ENCODE peak calls at places on chromosomes 12 and 14, in four cellular contexts. X is K562, H is WTC11, K is GM12878. M is an unnamed sample.

GRCh38 chr12:94571556-94571955 is 78.8 kb downstream of the TMCC3 start:
- DNase-seq in X (no peak), H (no peak), K (no peak), M (peak; percentile 91)

GRCh38 chr14:101972126-101972785 is 7.9 kb downstream of the DYNC1H1 start:
- DNase-seq in X (peak; percentile 45), H (no peak), K (no peak), M (peak; percentile 90)

GRCh38 chr14:34711169-34711568 is 3.2 kb downstream of the CFL2 start:
- DNase-seq in X (no peak), H (no peak), K (peak; percentile 50), M (no peak)

GRCh38 chr12:53461059-53461458 is 9.2 kb downstream of the PCBP2 start:
- DNase-seq in X (no peak), H (no peak), K (no peak), M (no peak)

GRCh38 chr12:30546121-30546520 is 149.5 kb downstream of the IPO8 start:
- DNase-seq in X (no peak), H (no peak), K (no peak), M (peak; percentile 2)

GRCh38 chr14:97213720-97214119 is 416.5 kb downstream of the VRK1 start:
- DNase-seq in X (no peak), H (no peak), K (no peak), M (no peak)

GRCh38 chr12:117279606-117280005 is 81.8 kb downstream of the NOS1 start:
- DNase-seq in X (no peak), H (peak; percentile 71), K (no peak), M (no peak)

GRCh38 chr12:57111046-57111698 is at the start of gene STAT6:
- DNase-seq in X (peak; percentile 73), H (peak; percentile 48), K (no peak), M (peak; percentile 71)

GRCh38 chr14:80356413-80356812 is 145.1 kb upstream of the DIO2 start:
- DNase-seq in X (no peak), H (peak; percentile 13), K (no peak), M (peak; percentile 2)

GRCh38 chr12:68587448-68587873 is 23.2 kb upstream of the RAP1B start:
- DNase-seq in X (no peak), H (no peak), K (peak; percentile 65), M (no peak)

GRCh38 chr12:6367065-6367968 is 8.0 kb downstream of the SCNN1A start:
- DNase-seq in X (peak; percentile 56), H (no peak), K (peak; percentile 39), M (peak; percentile 56)

GRCh38 chr12:71840226-71840847 is 778 bp downstream of the TBC1D15 start:
- DNase-seq in X (peak; percentile 48), H (no peak), K (no peak), M (peak; percentile 48)

GRCh38 chr12:53659011-53659551 is 16.8 kb downstream of the ATP5MC2 start:
- DNase-seq in X (no peak), H (no peak), K (no peak), M (peak; percentile 96)

GRCh38 chr12:92719674-92720073 is 16.9 kb downstream of the PLEKHG7 start:
- DNase-seq in X (no peak), H (no peak), K (no peak), M (no peak)

GRCh38 chr14:79044894-79045624 is 874.9 kb downstream of the NRXN3 start:
- DNase-seq in X (no peak), H (no peak), K (no peak), M (no peak)

GRCh38 chr12:50058743-50059312 is 1.4 kb downstream of the ASIC1 start:
- DNase-seq in X (no peak), H (no peak), K (no peak), M (no peak)

GRCh38 chr12:16474801-16475200 is 127.4 kb downstream of the MGST1 start:
- DNase-seq in X (no peak), H (no peak), K (no peak), M (no peak)

GRCh38 chr14:85317491-85318021 is 212.4 kb upstream of the FLRT2 start:
- DNase-seq in X (no peak), H (no peak), K (no peak), M (no peak)

GRCh38 chr12:62078020-62078419 is 182.2 kb upstream of the USP15 start:
- DNase-seq in X (no peak), H (no peak), K (no peak), M (no peak)

GRCh38 chr12:50024804-50025186 is 499 bp downstream of the RACGAP1 start:
- DNase-seq in X (peak; percentile 45), H (no peak), K (no peak), M (no peak)

GRCh38 chr12:90355701-90356345 is 599.2 kb downstream of the CCER1 start:
- DNase-seq in X (no peak), H (no peak), K (no peak), M (no peak)

GRCh38 chr12:59839514-59839913 is 243.7 kb downstream of the SLC16A7 start:
- DNase-seq in X (no peak), H (no peak), K (no peak), M (no peak)

GRCh38 chr12:47818382-47818700 is 1.4 kb downstream of the HDAC7 start:
- DNase-seq in X (peak; percentile 51), H (no peak), K (no peak), M (no peak)

GRCh38 chr12:50753232-50753769 is 10.6 kb upstream of the ATF1 start:
- DNase-seq in X (no peak), H (no peak), K (no peak), M (no peak)

GRCh38 chr12:78802593-78802992 is 62.0 kb upstream of the SYT1 start:
- DNase-seq in X (no peak), H (no peak), K (no peak), M (no peak)

GRCh38 chr12:71193041-71193440 is 35.2 kb upstream of the TSPAN8 start:
- DNase-seq in X (no peak), H (no peak), K (no peak), M (no peak)

GRCh38 chr12:90618606-90619005 is 336.4 kb downstream of the CCER1 start:
- DNase-seq in X (no peak), H (no peak), K (no peak), M (no peak)

GRCh38 chr12:71440393-71441349 is 1.1 kb downstream of the LGR5 start:
- DNase-seq in X (no peak), H (peak; percentile 34), K (no peak), M (peak; percentile 96)

GRCh38 chr14:37093364-37093763 is 79.0 kb downstream of the SLC25A21 start:
- DNase-seq in X (no peak), H (no peak), K (no peak), M (no peak)

GRCh38 chr12:54998958-54999510 is 14.5 kb upstream of the TESPA1 start:
- DNase-seq in X (no peak), H (no peak), K (no peak), M (no peak)

GRCh38 chr12:83656004-83656403 is 969.3 kb downstream of the TMTC2 start:
- DNase-seq in X (no peak), H (no peak), K (no peak), M (no peak)

GRCh38 chr12:49323524-49324097 is 556 bp downstream of the TROAP start:
- DNase-seq in X (no peak), H (no peak), K (no peak), M (no peak)

GRCh38 chr14:52348796-52349195 is 34.7 kb downstream of the PTGER2 start:
- DNase-seq in X (no peak), H (no peak), K (no peak), M (no peak)

GRCh38 chr14:64671591-64671990 is 32.6 kb upstream of the PLEKHG3 start:
- DNase-seq in X (peak; percentile 37), H (no peak), K (no peak), M (peak; percentile 59)

GRCh38 chr14:34322940-34323418 is 139.1 kb downstream of the SPTSSA start:
- DNase-seq in X (peak; percentile 51), H (peak; percentile 70), K (no peak), M (peak; percentile 87)

GRCh38 chr12:70507442-70507841 is 129.8 kb downstream of the PTPRB start:
- DNase-seq in X (no peak), H (no peak), K (no peak), M (no peak)

GRCh38 chr12:74647241-74647640 is 109.6 kb downstream of the ATXN7L3B start:
- DNase-seq in X (no peak), H (no peak), K (no peak), M (no peak)

GRCh38 chr12:4824415-4824814 is 85.3 kb upstream of the KCNA1 start:
- DNase-seq in X (no peak), H (no peak), K (no peak), M (no peak)
- TF ChIP-seq NR2C2 in X (no peak), H (no peak), K (no peak), M (no peak)

DNA sequence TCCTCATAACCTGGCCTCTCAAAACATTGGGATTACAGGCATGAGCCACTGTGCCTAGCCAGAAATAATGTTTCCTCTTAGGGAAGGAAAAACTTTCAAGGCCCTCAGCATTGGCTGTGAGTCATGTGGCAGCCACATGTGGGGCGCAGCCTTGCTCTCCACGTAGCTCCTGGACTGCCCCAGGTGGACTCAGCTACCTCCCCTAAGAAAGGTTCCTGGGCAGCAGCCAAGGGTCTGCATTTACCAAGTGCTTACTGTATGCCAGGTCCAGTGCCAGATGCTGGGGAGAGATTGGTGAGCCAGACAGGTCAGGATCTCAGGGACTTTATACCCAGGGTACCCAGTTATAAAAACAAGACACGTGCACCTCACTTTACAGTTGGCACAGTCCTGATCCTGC is 3.7 kb upstream of the TRPV4 start:
- DNase-seq in X (no peak), H (no peak), K (no peak), M (no peak)
- TF ChIP-seq NR2C2 in X (no peak), H (no peak), K (no peak), M (no peak)

DNA sequence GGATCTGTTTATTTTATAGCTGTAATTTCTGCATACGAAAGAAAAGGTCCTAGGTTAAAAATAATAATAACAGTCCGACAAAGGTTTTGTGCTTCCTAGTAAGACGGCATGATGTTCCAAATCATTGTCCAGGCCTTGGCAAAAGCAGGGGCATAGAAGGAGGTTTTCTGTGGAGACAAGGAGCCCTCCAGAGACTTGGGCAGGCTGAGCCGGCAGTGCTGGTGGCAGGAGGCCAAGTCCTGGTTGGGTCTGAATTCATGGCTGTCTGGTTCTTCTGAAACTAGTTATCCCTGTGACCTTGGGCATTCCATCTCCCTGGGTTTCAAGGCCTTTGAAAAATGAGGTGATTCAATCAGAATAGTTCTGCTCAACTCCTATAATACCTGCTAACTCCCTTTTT is 44.0 kb downstream of the KCNK13 start:
- DNase-seq in X (no peak), H (no peak), K (no peak), M (peak; percentile 18)
- TF ChIP-seq NR2C2 in X (no peak), H (no peak), K (no peak), M (no peak)

GRCh38 chr12:58710896-58711295 is 209.4 kb downstream of the LRIG3 start:
- DNase-seq in X (no peak), H (no peak), K (no peak), M (no peak)

GRCh38 chr12:58712981-58713380 is 207.3 kb downstream of the LRIG3 start:
- DNase-seq in X (no peak), H (no peak), K (no peak), M (no peak)

GRCh38 chr12:58711968-58712367 is 208.3 kb downstream of the LRIG3 start:
- DNase-seq in X (no peak), H (no peak), K (no peak), M (no peak)
- TF ChIP-seq NR2C2 in X (no peak), H (no peak), K (no peak), M (no peak)

GRCh38 chr14:71220462-71220861 is 313.2 kb downstream of the PCNX1 start:
- DNase-seq in X (no peak), H (no peak), K (no peak), M (no peak)
- TF ChIP-seq NR2C2 in X (no peak), H (no peak), K (no peak), M (no peak)

GRCh38 chr12:51847830-51848727 is at the start of gene FIGNL2:
- DNase-seq in X (peak; percentile 47), H (peak; percentile 51), K (no peak), M (no peak)
- TF ChIP-seq NR2C2 in X (no peak), H (no peak), K (no peak), M (no peak)

M was measured in HepG2.